ENCODE peak calls at places on chromosomes 2 and 18, in nine cellular contexts. R, J, E, X, K, M, N, A and P are unnamed samples. For H3K4me1, the result is how much of the 10 kb centered on the place peaks cover.

GRCh38 chr2:231883468-231883881 is 42.7 kb downstream of the NPPC start:
- DNase-seq in R (no peak), J (no peak), E (no peak), X (no peak), K (no peak), M (no peak), N (peak), A (no peak), P (no peak)

GRCh38 chr2:54704688-54705605 is 18.5 kb upstream of the EML6 start:
- DNase-seq in R (no peak), J (no peak), E (no peak), X (no peak), K (no peak), M (peak), N (peak), A (no peak), P (no peak)

GRCh38 chr2:14751581-14751980 is 119.1 kb downstream of the LRATD1 start:
- DNase-seq in R (no peak), J (no peak), E (peak), X (no peak), K (no peak), M (peak), N (no peak), A (no peak), P (no peak)

GRCh38 chr2:178804791-178805190 is 2.4 kb downstream of the TTN start:
- DNase-seq in R (no peak), J (no peak), E (no peak), X (no peak), K (no peak), M (peak), N (no peak), A (no peak), P (no peak)

GRCh38 chr2:218400167-218400929 is 680 bp downstream of the CTDSP1 start:
- DNase-seq in R (peak), J (no peak), E (peak), X (peak), K (peak), M (no peak), N (peak), A (no peak), P (no peak)

GRCh38 chr18:79566841-79567370 is 112.7 kb upstream of the CTDP1 start:
- DNase-seq in R (no peak), J (no peak), E (peak), X (peak), K (no peak), M (no peak), N (no peak), A (no peak), P (no peak)

GRCh38 chr2:98835831-98836385 is 100.1 kb downstream of the CRACDL start:
- DNase-seq in R (no peak), J (no peak), E (no peak), X (no peak), K (no peak), M (peak), N (no peak), A (no peak), P (no peak)

GRCh38 chr18:75659535-75660023 is 232.1 kb upstream of the SMIM21 start:
- DNase-seq in R (no peak), J (no peak), E (no peak), X (no peak), K (no peak), M (no peak), N (no peak), A (no peak), P (no peak)

GRCh38 chr18:11729556-11729955 is 40.5 kb downstream of the GNAL start:
- DNase-seq in R (no peak), J (no peak), E (no peak), X (no peak), K (no peak), M (peak), N (no peak), A (no peak), P (no peak)

GRCh38 chr2:208546860-208547650 is 140.5 kb downstream of the PTH2R start:
- DNase-seq in R (no peak), J (no peak), E (no peak), X (no peak), K (no peak), M (no peak), N (no peak), A (no peak), P (no peak)

GRCh38 chr18:79785831-79786230 is 11.9 kb upstream of the KCNG2 start:
- DNase-seq in R (no peak), J (no peak), E (peak), X (no peak), K (no peak), M (no peak), N (no peak), A (no peak), P (no peak)

GRCh38 chr2:223995569-223995968 is 38.3 kb downstream of the MRPL44 start:
- DNase-seq in R (no peak), J (no peak), E (no peak), X (no peak), K (no peak), M (peak), N (no peak), A (no peak), P (no peak)

GRCh38 chr2:23524261-23524706 is 139.3 kb downstream of the KLHL29 start:
- DNase-seq in R (peak), J (no peak), E (no peak), X (no peak), K (no peak), M (peak), N (peak), A (peak), P (no peak)

GRCh38 chr2:180048256-180048655 is 41.2 kb upstream of the CWC22 start:
- DNase-seq in R (no peak), J (no peak), E (no peak), X (no peak), K (no peak), M (no peak), N (no peak), A (no peak), P (no peak)

GRCh38 chr2:174492963-174493431 is 6.2 kb upstream of the GPR155 start:
- DNase-seq in R (no peak), J (no peak), E (no peak), X (no peak), K (no peak), M (no peak), N (peak), A (no peak), P (no peak)

GRCh38 chr2:191571163-191571769 is 106.7 kb upstream of the NABP1 start:
- DNase-seq in R (no peak), J (no peak), E (no peak), X (no peak), K (no peak), M (peak), N (peak), A (no peak), P (no peak)

GRCh38 chr2:17713291-17713690 is 40.3 kb downstream of the SMC6 start:
- DNase-seq in R (no peak), J (no peak), E (no peak), X (no peak), K (no peak), M (no peak), N (no peak), A (no peak), P (no peak)
- H3K27ac ChIP-seq in R (no peak), J (no peak), E (no peak), X (no peak), K (no peak), M (no peak), N (no peak), A (no peak), P (no peak)

GRCh38 chr2:127075821-127076220 is 31.1 kb downstream of the BIN1 start:
- DNase-seq in R (no peak), J (no peak), E (no peak), X (no peak), K (no peak), M (no peak), N (no peak), A (no peak), P (no peak)

GRCh38 chr2:127078028-127078427 is 28.9 kb downstream of the BIN1 start:
- DNase-seq in R (no peak), J (no peak), E (no peak), X (no peak), K (no peak), M (no peak), N (peak), A (no peak), P (no peak)

GRCh38 chr2:127076290-127076689 is 30.7 kb downstream of the BIN1 start:
- DNase-seq in R (no peak), J (no peak), E (no peak), X (no peak), K (no peak), M (no peak), N (no peak), A (no peak), P (no peak)

GRCh38 chr2:127078691-127079270 is 28.2 kb downstream of the BIN1 start:
- DNase-seq in R (no peak), J (no peak), E (no peak), X (no peak), K (no peak), M (no peak), N (no peak), A (no peak), P (no peak)

GRCh38 chr2:127076924-127077323 is 30.0 kb downstream of the BIN1 start:
- DNase-seq in R (no peak), J (no peak), E (no peak), X (no peak), K (no peak), M (no peak), N (peak), A (no peak), P (no peak)
- H3K4me1 ChIP-seq in R (under half), J (under half), E (under half), X (under half), K (under half), M (under half), N (half or more), A (under half), P (under half)

DNA sequence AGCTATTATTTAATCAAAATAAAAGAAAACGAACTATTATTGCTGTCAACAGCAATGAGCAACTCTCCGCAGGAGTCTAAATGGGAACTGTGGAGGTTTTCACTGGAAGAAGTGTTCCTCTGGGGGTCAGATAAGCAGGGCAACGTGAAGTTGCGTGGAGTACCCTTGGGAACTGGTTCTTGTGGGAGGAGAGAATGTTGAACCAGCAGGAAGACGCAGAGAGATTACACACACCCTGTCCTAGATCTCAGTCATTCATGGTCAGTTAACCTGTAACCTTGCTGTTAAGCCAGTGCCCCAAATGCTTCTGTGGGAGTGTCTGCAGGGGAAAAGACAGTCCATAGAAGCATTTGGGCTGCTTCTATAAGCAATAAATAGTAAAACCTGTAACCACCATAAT is 20.4 kb upstream of the CABLES1 start:
- DNase-seq in R (no peak), J (no peak), E (no peak), X (no peak), K (no peak), M (no peak), N (no peak), A (no peak), P (no peak)
- H3K27ac ChIP-seq in R (peak), J (peak), E (peak), X (peak), K (no peak), M (peak), N (no peak), A (peak), P (no peak)

GRCh38 chr18:2976733-2977132 is 36.2 kb downstream of the LPIN2 start:
- DNase-seq in R (no peak), J (no peak), E (no peak), X (no peak), K (no peak), M (no peak), N (no peak), A (no peak), P (no peak)
- H3K4me1 ChIP-seq in R (under half), J (half or more), E (half or more), X (under half), K (under half), M (under half), N (half or more), A (half or more), P (half or more)

GRCh38 chr2:237177052-237177451 is 91.4 kb downstream of the COPS8 start:
- DNase-seq in R (no peak), J (no peak), E (no peak), X (no peak), K (no peak), M (no peak), N (no peak), A (no peak), P (no peak)
- H3K27ac ChIP-seq in R (no peak), J (no peak), E (no peak), X (no peak), K (no peak), M (no peak), N (no peak), A (no peak), P (no peak)

DNA sequence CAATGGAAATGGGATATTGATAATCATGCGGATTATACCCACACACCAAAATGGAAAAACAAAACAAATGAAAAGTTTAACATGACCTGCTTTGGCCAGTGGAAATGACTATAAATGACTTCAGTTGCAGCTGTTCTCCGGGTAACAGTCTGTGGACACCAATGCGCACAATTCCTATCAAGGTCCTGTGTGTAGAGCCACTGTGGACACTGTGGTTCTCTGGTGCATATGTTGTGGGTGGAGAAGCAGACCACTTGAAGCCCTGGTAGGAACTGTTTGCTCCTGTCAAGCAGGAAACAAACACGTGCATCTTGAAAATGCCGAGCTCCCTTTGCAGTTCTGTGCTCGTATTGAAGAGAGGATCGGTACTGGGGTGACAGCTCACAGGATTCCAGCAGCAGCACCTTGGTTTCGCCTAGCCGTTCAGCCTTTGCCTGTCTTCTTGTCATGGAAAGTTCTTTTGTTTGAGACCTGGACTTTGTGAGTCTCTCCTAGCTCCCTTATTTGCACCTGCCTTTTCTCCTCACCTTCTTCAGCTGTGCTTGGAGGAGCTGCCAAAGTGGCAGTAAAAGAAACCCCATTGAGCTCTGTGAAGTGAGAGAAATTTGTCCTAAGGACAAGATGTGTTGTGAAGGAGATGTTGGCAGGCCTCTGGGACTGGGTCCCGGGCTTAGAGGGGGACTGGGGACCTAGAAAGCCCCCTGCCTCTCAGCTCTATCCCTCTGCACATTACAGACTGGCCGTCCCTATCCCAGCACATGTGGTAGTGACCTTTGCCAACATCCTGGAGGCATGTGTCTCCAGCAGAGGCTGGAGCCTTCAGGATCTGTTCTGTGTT is 33.0 kb downstream of the NCK2 start:
- DNase-seq in R (no peak), J (no peak), E (no peak), X (no peak), K (no peak), M (no peak), N (no peak), A (no peak), P (no peak)
- H3K4me1 ChIP-seq in R (under half), J (under half), E (under half), X (under half), K (under half), M (under half), N (under half), A (under half), P (under half)